ENCODE peak calls at places on chromosomes 3 and 15, in seven cellular contexts. One of them, this sample, is unnamed.

GRCh38 chr3:43921056-43921455 is 230.3 kb downstream of the ABHD5 start:
- DNase-seq in HFF-Myc: no peak
- DNase-seq in prostate gland: no peak
- DNase-seq in left lung: no peak
- DNase-seq in tibial artery: no peak
- DNase-seq in progenitor cell of endocrine pancreas: no peak
- DNase-seq in Calu3: no peak
- DNase-seq in this sample: no peak

GRCh38 chr3:42061711-42062408 is 29.3 kb upstream of the TRAK1 start:
- DNase-seq in HFF-Myc: peak
- DNase-seq in prostate gland: no peak
- DNase-seq in left lung: no peak
- DNase-seq in tibial artery: peak
- DNase-seq in progenitor cell of endocrine pancreas: no peak
- DNase-seq in Calu3: peak
- DNase-seq in this sample: no peak

GRCh38 chr15:74283366-74283765 is 47.2 kb downstream of the CCDC33 start:
- DNase-seq in HFF-Myc: no peak
- DNase-seq in prostate gland: no peak
- DNase-seq in left lung: no peak
- DNase-seq in tibial artery: no peak
- DNase-seq in progenitor cell of endocrine pancreas: no peak
- DNase-seq in Calu3: no peak
- DNase-seq in this sample: no peak

GRCh38 chr3:9793161-9793781 is 389 bp downstream of the ARPC4 start:
- DNase-seq in HFF-Myc: no peak
- DNase-seq in prostate gland: no peak
- DNase-seq in left lung: no peak
- DNase-seq in tibial artery: peak
- DNase-seq in progenitor cell of endocrine pancreas: no peak
- DNase-seq in Calu3: peak
- DNase-seq in this sample: no peak

GRCh38 chr3:21750831-21751391 is at the start of gene ZNF385D:
- DNase-seq in HFF-Myc: peak
- DNase-seq in prostate gland: peak
- DNase-seq in left lung: peak
- DNase-seq in tibial artery: peak
- DNase-seq in progenitor cell of endocrine pancreas: peak
- DNase-seq in Calu3: no peak
- DNase-seq in this sample: peak

GRCh38 chr3:179504371-179504770 is 53.1 kb upstream of the GNB4 start:
- DNase-seq in HFF-Myc: no peak
- DNase-seq in prostate gland: no peak
- DNase-seq in left lung: no peak
- DNase-seq in tibial artery: no peak
- DNase-seq in progenitor cell of endocrine pancreas: no peak
- DNase-seq in Calu3: no peak
- DNase-seq in this sample: no peak

GRCh38 chr3:197372076-197372661 is 73.8 kb upstream of the DLG1 start:
- DNase-seq in HFF-Myc: peak
- DNase-seq in prostate gland: peak
- DNase-seq in left lung: no peak
- DNase-seq in tibial artery: no peak
- DNase-seq in progenitor cell of endocrine pancreas: no peak
- DNase-seq in Calu3: peak
- DNase-seq in this sample: peak

GRCh38 chr3:69504232-69504631 is 118.3 kb upstream of the FRMD4B start:
- DNase-seq in HFF-Myc: no peak
- DNase-seq in prostate gland: no peak
- DNase-seq in left lung: no peak
- DNase-seq in tibial artery: no peak
- DNase-seq in progenitor cell of endocrine pancreas: no peak
- DNase-seq in Calu3: no peak
- DNase-seq in this sample: no peak

GRCh38 chr3:54358969-54359648 is 236.8 kb downstream of the CACNA2D3 start:
- DNase-seq in HFF-Myc: no peak
- DNase-seq in prostate gland: no peak
- DNase-seq in left lung: no peak
- DNase-seq in tibial artery: no peak
- DNase-seq in progenitor cell of endocrine pancreas: no peak
- DNase-seq in Calu3: no peak
- DNase-seq in this sample: no peak

GRCh38 chr3:129701161-129701560 is 94.7 kb upstream of the PLXND1 start:
- DNase-seq in HFF-Myc: no peak
- DNase-seq in prostate gland: no peak
- DNase-seq in left lung: no peak
- DNase-seq in tibial artery: no peak
- DNase-seq in progenitor cell of endocrine pancreas: no peak
- DNase-seq in Calu3: no peak
- DNase-seq in this sample: no peak

GRCh38 chr3:139098391-139098790 is 53.7 kb upstream of the PRR23C start:
- DNase-seq in HFF-Myc: no peak
- DNase-seq in prostate gland: no peak
- DNase-seq in left lung: no peak
- DNase-seq in tibial artery: no peak
- DNase-seq in progenitor cell of endocrine pancreas: no peak
- DNase-seq in Calu3: no peak
- DNase-seq in this sample: no peak

GRCh38 chr15:73049564-73050215 is 2.6 kb upstream of the NEO1 start:
- DNase-seq in HFF-Myc: no peak
- DNase-seq in prostate gland: no peak
- DNase-seq in left lung: no peak
- DNase-seq in tibial artery: no peak
- DNase-seq in progenitor cell of endocrine pancreas: no peak
- DNase-seq in Calu3: no peak
- DNase-seq in this sample: no peak

GRCh38 chr3:138971766-138972320 is 24.8 kb downstream of the FOXL2NB start:
- DNase-seq in HFF-Myc: no peak
- DNase-seq in prostate gland: no peak
- DNase-seq in left lung: no peak
- DNase-seq in tibial artery: no peak
- DNase-seq in progenitor cell of endocrine pancreas: no peak
- DNase-seq in Calu3: no peak
- DNase-seq in this sample: no peak

GRCh38 chr3:72523409-72524172 is 324.7 kb downstream of the SHQ1 start:
- DNase-seq in HFF-Myc: no peak
- DNase-seq in prostate gland: peak
- DNase-seq in left lung: no peak
- DNase-seq in tibial artery: peak
- DNase-seq in progenitor cell of endocrine pancreas: no peak
- DNase-seq in Calu3: no peak
- DNase-seq in this sample: no peak

GRCh38 chr3:56823421-56823926 is 21.7 kb upstream of the ARHGEF3 start:
- DNase-seq in HFF-Myc: no peak
- DNase-seq in prostate gland: no peak
- DNase-seq in left lung: no peak
- DNase-seq in tibial artery: no peak
- DNase-seq in progenitor cell of endocrine pancreas: no peak
- DNase-seq in Calu3: no peak
- DNase-seq in this sample: no peak

GRCh38 chr3:184172681-184173373 is 1.8 kb upstream of the AP2M1 start:
- DNase-seq in HFF-Myc: no peak
- DNase-seq in prostate gland: no peak
- DNase-seq in left lung: no peak
- DNase-seq in tibial artery: no peak
- DNase-seq in progenitor cell of endocrine pancreas: no peak
- DNase-seq in Calu3: no peak
- DNase-seq in this sample: no peak

GRCh38 chr3:23728651-23729117 is 77.1 kb upstream of the UBE2E1 start:
- DNase-seq in HFF-Myc: no peak
- DNase-seq in prostate gland: no peak
- DNase-seq in left lung: no peak
- DNase-seq in tibial artery: no peak
- DNase-seq in progenitor cell of endocrine pancreas: no peak
- DNase-seq in Calu3: no peak
- DNase-seq in this sample: no peak

GRCh38 chr3:24060055-24060454 is 115.0 kb downstream of the NR1D2 start:
- DNase-seq in HFF-Myc: no peak
- DNase-seq in prostate gland: peak
- DNase-seq in left lung: no peak
- DNase-seq in tibial artery: peak
- DNase-seq in progenitor cell of endocrine pancreas: no peak
- DNase-seq in Calu3: no peak
- DNase-seq in this sample: peak

GRCh38 chr15:32824777-32825176 is 107.0 kb downstream of the GREM1 start:
- DNase-seq in HFF-Myc: no peak
- DNase-seq in prostate gland: no peak
- DNase-seq in left lung: no peak
- DNase-seq in tibial artery: no peak
- DNase-seq in progenitor cell of endocrine pancreas: no peak
- DNase-seq in Calu3: no peak
- DNase-seq in this sample: no peak

GRCh38 chr15:41870689-41871081 is 23.2 kb downstream of the SPTBN5 start:
- DNase-seq in HFF-Myc: peak
- DNase-seq in prostate gland: no peak
- DNase-seq in left lung: no peak
- DNase-seq in tibial artery: no peak
- DNase-seq in progenitor cell of endocrine pancreas: no peak
- DNase-seq in Calu3: no peak
- DNase-seq in this sample: no peak

GRCh38 chr3:31452495-31453106 is 80.1 kb upstream of the STT3B start:
- DNase-seq in HFF-Myc: no peak
- DNase-seq in prostate gland: no peak
- DNase-seq in left lung: no peak
- DNase-seq in tibial artery: no peak
- DNase-seq in progenitor cell of endocrine pancreas: no peak
- DNase-seq in Calu3: no peak
- DNase-seq in this sample: no peak

GRCh38 chr3:125213946-125214542 is 1.5 kb upstream of the SLC12A8 start:
- DNase-seq in HFF-Myc: peak
- DNase-seq in prostate gland: no peak
- DNase-seq in left lung: no peak
- DNase-seq in tibial artery: no peak
- DNase-seq in progenitor cell of endocrine pancreas: no peak
- DNase-seq in Calu3: no peak
- DNase-seq in this sample: no peak

GRCh38 chr3:55828712-55829111 is 341.6 kb upstream of the WNT5A start:
- DNase-seq in HFF-Myc: no peak
- DNase-seq in prostate gland: no peak
- DNase-seq in left lung: no peak
- DNase-seq in tibial artery: no peak
- DNase-seq in progenitor cell of endocrine pancreas: no peak
- DNase-seq in Calu3: no peak
- DNase-seq in this sample: no peak

GRCh38 chr15:90266061-90266431 is 574 bp downstream of the NGRN start:
- DNase-seq in HFF-Myc: no peak
- DNase-seq in prostate gland: no peak
- DNase-seq in left lung: peak
- DNase-seq in tibial artery: peak
- DNase-seq in progenitor cell of endocrine pancreas: no peak
- DNase-seq in Calu3: peak
- DNase-seq in this sample: peak

GRCh38 chr3:156643729-156644389 is 30.5 kb upstream of the TIPARP start:
- DNase-seq in HFF-Myc: no peak
- DNase-seq in prostate gland: no peak
- DNase-seq in left lung: no peak
- DNase-seq in tibial artery: no peak
- DNase-seq in progenitor cell of endocrine pancreas: no peak
- DNase-seq in Calu3: no peak
- DNase-seq in this sample: peak

DNA sequence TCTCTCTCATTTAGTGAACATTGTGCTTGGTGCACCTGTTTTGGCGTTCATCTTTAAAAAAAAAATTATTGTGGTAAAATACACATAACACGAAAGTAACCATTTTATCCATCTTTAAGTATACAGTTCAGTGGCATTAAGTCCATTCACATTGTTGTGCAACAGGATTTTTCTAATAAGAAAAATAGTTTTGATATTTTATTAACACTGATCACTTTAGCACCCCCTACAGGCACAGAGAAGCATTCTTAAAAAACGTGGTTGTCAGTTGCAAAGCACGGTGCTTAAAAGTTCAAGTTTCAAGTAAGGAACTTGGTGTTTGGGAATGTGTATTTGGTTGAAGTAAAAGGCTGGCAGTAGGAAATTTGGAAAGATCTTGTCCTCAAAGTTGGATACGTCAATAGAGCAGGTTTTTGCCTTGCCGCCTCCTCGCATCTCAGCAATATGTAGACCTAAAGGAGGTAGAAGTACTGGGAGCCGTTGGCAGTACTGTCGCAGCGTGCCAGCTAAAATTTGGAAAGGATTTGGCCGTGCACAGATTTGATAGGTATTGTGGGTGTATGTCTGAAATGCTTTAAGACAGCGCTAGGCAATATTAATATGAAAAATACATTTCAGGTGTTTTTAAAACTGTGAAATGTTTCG is 110.4 kb downstream of the LRRC28 start:
- DNase-seq in HFF-Myc: no peak
- DNase-seq in prostate gland: no peak
- DNase-seq in left lung: no peak
- DNase-seq in tibial artery: no peak
- DNase-seq in progenitor cell of endocrine pancreas: no peak
- DNase-seq in Calu3: no peak
- DNase-seq in this sample: no peak
- TF ChIP-seq CTCF in HFF-Myc: peak
- TF ChIP-seq CTCF in prostate gland: peak
- TF ChIP-seq CTCF in left lung: peak
- TF ChIP-seq CTCF in tibial artery: peak
- TF ChIP-seq CTCF in progenitor cell of endocrine pancreas: peak
- TF ChIP-seq CTCF in Calu3: peak
- TF ChIP-seq CTCF in this sample: no peak

GRCh38 chr3:174891524-174892203 is 32.5 kb downstream of the NAALADL2 start:
- DNase-seq in HFF-Myc: no peak
- DNase-seq in prostate gland: no peak
- DNase-seq in left lung: no peak
- DNase-seq in tibial artery: no peak
- DNase-seq in progenitor cell of endocrine pancreas: no peak
- DNase-seq in Calu3: no peak
- DNase-seq in this sample: no peak
- TF ChIP-seq CTCF in HFF-Myc: no peak
- TF ChIP-seq CTCF in prostate gland: no peak
- TF ChIP-seq CTCF in left lung: no peak
- TF ChIP-seq CTCF in tibial artery: no peak
- TF ChIP-seq CTCF in progenitor cell of endocrine pancreas: no peak
- TF ChIP-seq CTCF in Calu3: no peak
- TF ChIP-seq CTCF in this sample: no peak

GRCh38 chr3:117557008-117557407 is 847.4 kb downstream of the TUSC7 start:
- DNase-seq in HFF-Myc: no peak
- DNase-seq in prostate gland: no peak
- DNase-seq in left lung: no peak
- DNase-seq in tibial artery: no peak
- DNase-seq in progenitor cell of endocrine pancreas: no peak
- DNase-seq in Calu3: no peak
- DNase-seq in this sample: no peak
- TF ChIP-seq CTCF in HFF-Myc: no peak
- TF ChIP-seq CTCF in prostate gland: no peak
- TF ChIP-seq CTCF in left lung: no peak
- TF ChIP-seq CTCF in tibial artery: no peak
- TF ChIP-seq CTCF in progenitor cell of endocrine pancreas: no peak
- TF ChIP-seq CTCF in Calu3: no peak
- TF ChIP-seq CTCF in this sample: no peak

DNA sequence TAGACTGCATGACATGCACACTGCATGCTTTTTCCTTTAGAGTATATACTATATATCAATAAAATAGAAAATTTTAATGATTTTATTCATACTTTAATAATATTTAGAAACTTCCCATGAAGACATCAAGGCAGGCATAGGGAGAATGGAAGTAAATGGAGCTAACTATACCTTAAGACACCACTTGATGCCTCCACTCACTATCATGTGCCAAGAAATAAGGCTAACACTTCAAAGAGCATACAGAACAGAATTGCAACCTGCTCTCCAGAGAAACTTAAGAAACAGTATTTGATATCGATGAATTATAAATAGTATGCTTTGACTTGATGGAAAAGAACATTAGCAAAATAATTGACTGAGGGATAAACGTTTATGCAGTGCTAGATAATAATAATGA is 192.6 kb upstream of the MBNL1 start:
- DNase-seq in HFF-Myc: no peak
- DNase-seq in prostate gland: no peak
- DNase-seq in left lung: no peak
- DNase-seq in tibial artery: no peak
- DNase-seq in progenitor cell of endocrine pancreas: no peak
- DNase-seq in Calu3: no peak
- DNase-seq in this sample: no peak
- TF ChIP-seq CTCF in HFF-Myc: no peak
- TF ChIP-seq CTCF in prostate gland: no peak
- TF ChIP-seq CTCF in left lung: no peak
- TF ChIP-seq CTCF in tibial artery: no peak
- TF ChIP-seq CTCF in progenitor cell of endocrine pancreas: no peak
- TF ChIP-seq CTCF in Calu3: no peak
- TF ChIP-seq CTCF in this sample: no peak

This sample was measured in mesothelial cell of epicardium.